ENCODE peak calls at places on chromosomes 1 and 21, in eight cellular contexts. One of them, this sample, is unnamed.

GRCh38 chr1:55060133-55060999 is 21.0 kb downstream of the PCSK9 start:
- DNase-seq in T47D: no peak
- DNase-seq in NCI-H1092 treated with DMSO at 0.1 percent for 48 hours: no peak
- DNase-seq in G401: no peak
- DNase-seq in left cardiac atrium: no peak
- DNase-seq in glutamatergic neuron: no peak
- DNase-seq in astrocyte of the spinal cord: peak
- DNase-seq in T-helper 22 cell: no peak
- DNase-seq in this sample: no peak

GRCh38 chr1:233107130-233107529 is 156.7 kb downstream of the NTPCR start:
- DNase-seq in T47D: peak
- DNase-seq in NCI-H1092 treated with DMSO at 0.1 percent for 48 hours: no peak
- DNase-seq in G401: no peak
- DNase-seq in left cardiac atrium: no peak
- DNase-seq in glutamatergic neuron: no peak
- DNase-seq in astrocyte of the spinal cord: no peak
- DNase-seq in T-helper 22 cell: no peak
- DNase-seq in this sample: no peak

GRCh38 chr1:247409869-247410544 is 6.0 kb upstream of the NLRP3 start:
- DNase-seq in T47D: no peak
- DNase-seq in NCI-H1092 treated with DMSO at 0.1 percent for 48 hours: no peak
- DNase-seq in G401: no peak
- DNase-seq in left cardiac atrium: no peak
- DNase-seq in glutamatergic neuron: no peak
- DNase-seq in astrocyte of the spinal cord: no peak
- DNase-seq in T-helper 22 cell: no peak
- DNase-seq in this sample: no peak

GRCh38 chr1:203099760-203100159 is 13.9 kb upstream of the MYOG start:
- DNase-seq in T47D: peak
- DNase-seq in NCI-H1092 treated with DMSO at 0.1 percent for 48 hours: no peak
- DNase-seq in G401: peak
- DNase-seq in left cardiac atrium: no peak
- DNase-seq in glutamatergic neuron: no peak
- DNase-seq in astrocyte of the spinal cord: no peak
- DNase-seq in T-helper 22 cell: no peak
- DNase-seq in this sample: no peak

GRCh38 chr1:184283999-184284398 is 102.8 kb upstream of the C1orf21 start:
- DNase-seq in T47D: no peak
- DNase-seq in NCI-H1092 treated with DMSO at 0.1 percent for 48 hours: no peak
- DNase-seq in G401: peak
- DNase-seq in left cardiac atrium: peak
- DNase-seq in glutamatergic neuron: peak
- DNase-seq in astrocyte of the spinal cord: peak
- DNase-seq in T-helper 22 cell: no peak
- DNase-seq in this sample: no peak

GRCh38 chr21:36388835-36389234 is 3.6 kb downstream of the CHAF1B start:
- DNase-seq in T47D: peak
- DNase-seq in NCI-H1092 treated with DMSO at 0.1 percent for 48 hours: no peak
- DNase-seq in G401: no peak
- DNase-seq in left cardiac atrium: no peak
- DNase-seq in glutamatergic neuron: peak
- DNase-seq in astrocyte of the spinal cord: peak
- DNase-seq in T-helper 22 cell: no peak
- DNase-seq in this sample: no peak

GRCh38 chr1:196407358-196408041 is 200.7 kb downstream of the KCNT2 start:
- DNase-seq in T47D: peak
- DNase-seq in NCI-H1092 treated with DMSO at 0.1 percent for 48 hours: no peak
- DNase-seq in G401: peak
- DNase-seq in left cardiac atrium: no peak
- DNase-seq in glutamatergic neuron: no peak
- DNase-seq in astrocyte of the spinal cord: peak
- DNase-seq in T-helper 22 cell: no peak
- DNase-seq in this sample: no peak

GRCh38 chr1:81650741-81651140 is 150.0 kb upstream of the ADGRL2 start:
- DNase-seq in T47D: no peak
- DNase-seq in NCI-H1092 treated with DMSO at 0.1 percent for 48 hours: peak
- DNase-seq in G401: peak
- DNase-seq in left cardiac atrium: no peak
- DNase-seq in glutamatergic neuron: no peak
- DNase-seq in astrocyte of the spinal cord: no peak
- DNase-seq in T-helper 22 cell: no peak
- DNase-seq in this sample: no peak

GRCh38 chr21:34333150-34333739 is 30.6 kb upstream of the KCNE2 start:
- DNase-seq in T47D: peak
- DNase-seq in NCI-H1092 treated with DMSO at 0.1 percent for 48 hours: no peak
- DNase-seq in G401: no peak
- DNase-seq in left cardiac atrium: no peak
- DNase-seq in glutamatergic neuron: no peak
- DNase-seq in astrocyte of the spinal cord: peak
- DNase-seq in T-helper 22 cell: no peak
- DNase-seq in this sample: no peak

GRCh38 chr1:118304722-118305344 is 119.8 kb upstream of the SPAG17 start:
- DNase-seq in T47D: peak
- DNase-seq in NCI-H1092 treated with DMSO at 0.1 percent for 48 hours: peak
- DNase-seq in G401: no peak
- DNase-seq in left cardiac atrium: no peak
- DNase-seq in glutamatergic neuron: no peak
- DNase-seq in astrocyte of the spinal cord: peak
- DNase-seq in T-helper 22 cell: no peak
- DNase-seq in this sample: no peak

GRCh38 chr1:222053790-222054294 is 312.0 kb upstream of the DUSP10 start:
- DNase-seq in T47D: peak
- DNase-seq in NCI-H1092 treated with DMSO at 0.1 percent for 48 hours: no peak
- DNase-seq in G401: no peak
- DNase-seq in left cardiac atrium: no peak
- DNase-seq in glutamatergic neuron: no peak
- DNase-seq in astrocyte of the spinal cord: no peak
- DNase-seq in T-helper 22 cell: no peak
- DNase-seq in this sample: peak

GRCh38 chr1:235078927-235079381 is 49.7 kb downstream of the TOMM20 start:
- DNase-seq in T47D: no peak
- DNase-seq in NCI-H1092 treated with DMSO at 0.1 percent for 48 hours: no peak
- DNase-seq in G401: no peak
- DNase-seq in left cardiac atrium: no peak
- DNase-seq in glutamatergic neuron: no peak
- DNase-seq in astrocyte of the spinal cord: peak
- DNase-seq in T-helper 22 cell: no peak
- DNase-seq in this sample: no peak

GRCh38 chr21:35796834-35797233 is 263.5 kb downstream of the SETD4 start:
- DNase-seq in T47D: no peak
- DNase-seq in NCI-H1092 treated with DMSO at 0.1 percent for 48 hours: peak
- DNase-seq in G401: no peak
- DNase-seq in left cardiac atrium: no peak
- DNase-seq in glutamatergic neuron: no peak
- DNase-seq in astrocyte of the spinal cord: no peak
- DNase-seq in T-helper 22 cell: no peak
- DNase-seq in this sample: no peak

GRCh38 chr1:215192306-215192705 is 109.8 kb downstream of the KCNK2 start:
- DNase-seq in T47D: no peak
- DNase-seq in NCI-H1092 treated with DMSO at 0.1 percent for 48 hours: no peak
- DNase-seq in G401: no peak
- DNase-seq in left cardiac atrium: no peak
- DNase-seq in glutamatergic neuron: no peak
- DNase-seq in astrocyte of the spinal cord: peak
- DNase-seq in T-helper 22 cell: no peak
- DNase-seq in this sample: no peak

GRCh38 chr1:228374711-228375577 is 31.7 kb downstream of the TRIM11 start:
- DNase-seq in T47D: no peak
- DNase-seq in NCI-H1092 treated with DMSO at 0.1 percent for 48 hours: no peak
- DNase-seq in G401: peak
- DNase-seq in left cardiac atrium: peak
- DNase-seq in glutamatergic neuron: peak
- DNase-seq in astrocyte of the spinal cord: peak
- DNase-seq in T-helper 22 cell: no peak
- DNase-seq in this sample: no peak

GRCh38 chr1:113035086-113035485 is 37.9 kb upstream of the LRIG2 start:
- DNase-seq in T47D: no peak
- DNase-seq in NCI-H1092 treated with DMSO at 0.1 percent for 48 hours: no peak
- DNase-seq in G401: no peak
- DNase-seq in left cardiac atrium: no peak
- DNase-seq in glutamatergic neuron: no peak
- DNase-seq in astrocyte of the spinal cord: no peak
- DNase-seq in T-helper 22 cell: no peak
- DNase-seq in this sample: no peak

GRCh38 chr1:211549092-211549749 is 29.7 kb downstream of the SLC30A1 start:
- DNase-seq in T47D: no peak
- DNase-seq in NCI-H1092 treated with DMSO at 0.1 percent for 48 hours: no peak
- DNase-seq in G401: no peak
- DNase-seq in left cardiac atrium: no peak
- DNase-seq in glutamatergic neuron: no peak
- DNase-seq in astrocyte of the spinal cord: no peak
- DNase-seq in T-helper 22 cell: no peak
- DNase-seq in this sample: no peak

GRCh38 chr21:37994211-37994610 is 78.0 kb upstream of the KCNJ6 start:
- DNase-seq in T47D: peak
- DNase-seq in NCI-H1092 treated with DMSO at 0.1 percent for 48 hours: no peak
- DNase-seq in G401: no peak
- DNase-seq in left cardiac atrium: no peak
- DNase-seq in glutamatergic neuron: no peak
- DNase-seq in astrocyte of the spinal cord: no peak
- DNase-seq in T-helper 22 cell: no peak
- DNase-seq in this sample: no peak

GRCh38 chr1:112417985-112418607 is 22.1 kb downstream of the CTTNBP2NL start:
- DNase-seq in T47D: no peak
- DNase-seq in NCI-H1092 treated with DMSO at 0.1 percent for 48 hours: no peak
- DNase-seq in G401: no peak
- DNase-seq in left cardiac atrium: no peak
- DNase-seq in glutamatergic neuron: no peak
- DNase-seq in astrocyte of the spinal cord: no peak
- DNase-seq in T-helper 22 cell: no peak
- DNase-seq in this sample: no peak

GRCh38 chr1:205477759-205478247 is 22.0 kb upstream of the BLACAT1 start:
- DNase-seq in T47D: peak
- DNase-seq in NCI-H1092 treated with DMSO at 0.1 percent for 48 hours: peak
- DNase-seq in G401: peak
- DNase-seq in left cardiac atrium: peak
- DNase-seq in glutamatergic neuron: no peak
- DNase-seq in astrocyte of the spinal cord: peak
- DNase-seq in T-helper 22 cell: no peak
- DNase-seq in this sample: no peak

GRCh38 chr1:38293530-38293929 is 246.9 kb upstream of the POU3F1 start:
- DNase-seq in T47D: no peak
- DNase-seq in NCI-H1092 treated with DMSO at 0.1 percent for 48 hours: no peak
- DNase-seq in G401: no peak
- DNase-seq in left cardiac atrium: no peak
- DNase-seq in glutamatergic neuron: no peak
- DNase-seq in astrocyte of the spinal cord: no peak
- DNase-seq in T-helper 22 cell: no peak
- DNase-seq in this sample: no peak

GRCh38 chr1:119713538-119714456 is 2.1 kb downstream of the PHGDH start:
- DNase-seq in T47D: no peak
- DNase-seq in NCI-H1092 treated with DMSO at 0.1 percent for 48 hours: peak
- DNase-seq in G401: peak
- DNase-seq in left cardiac atrium: no peak
- DNase-seq in glutamatergic neuron: no peak
- DNase-seq in astrocyte of the spinal cord: peak
- DNase-seq in T-helper 22 cell: no peak
- DNase-seq in this sample: no peak

GRCh38 chr1:6269997-6270401 is 9.1 kb upstream of the GPR153 start:
- DNase-seq in T47D: no peak
- DNase-seq in NCI-H1092 treated with DMSO at 0.1 percent for 48 hours: peak
- DNase-seq in G401: no peak
- DNase-seq in left cardiac atrium: no peak
- DNase-seq in glutamatergic neuron: peak
- DNase-seq in astrocyte of the spinal cord: no peak
- DNase-seq in T-helper 22 cell: no peak
- DNase-seq in this sample: no peak

GRCh38 chr1:23600283-23600682 is 41.0 kb upstream of the ID3 start:
- DNase-seq in T47D: no peak
- DNase-seq in NCI-H1092 treated with DMSO at 0.1 percent for 48 hours: no peak
- DNase-seq in G401: no peak
- DNase-seq in left cardiac atrium: no peak
- DNase-seq in glutamatergic neuron: no peak
- DNase-seq in astrocyte of the spinal cord: no peak
- DNase-seq in T-helper 22 cell: no peak
- DNase-seq in this sample: peak

GRCh38 chr21:18041012-18041411 is 203.6 kb upstream of the CHODL start:
- DNase-seq in T47D: peak
- DNase-seq in NCI-H1092 treated with DMSO at 0.1 percent for 48 hours: peak
- DNase-seq in G401: peak
- DNase-seq in left cardiac atrium: no peak
- DNase-seq in glutamatergic neuron: no peak
- DNase-seq in astrocyte of the spinal cord: peak
- DNase-seq in T-helper 22 cell: no peak
- DNase-seq in this sample: peak

GRCh38 chr1:114695430-114696093 is at the start of gene AMPD1:
- DNase-seq in T47D: no peak
- DNase-seq in NCI-H1092 treated with DMSO at 0.1 percent for 48 hours: no peak
- DNase-seq in G401: no peak
- DNase-seq in left cardiac atrium: no peak
- DNase-seq in glutamatergic neuron: no peak
- DNase-seq in astrocyte of the spinal cord: no peak
- DNase-seq in T-helper 22 cell: no peak
- DNase-seq in this sample: no peak

GRCh38 chr21:17607684-17608083 is 5.0 kb downstream of the BTG3 start:
- DNase-seq in T47D: peak
- DNase-seq in NCI-H1092 treated with DMSO at 0.1 percent for 48 hours: no peak
- DNase-seq in G401: no peak
- DNase-seq in left cardiac atrium: no peak
- DNase-seq in glutamatergic neuron: no peak
- DNase-seq in astrocyte of the spinal cord: no peak
- DNase-seq in T-helper 22 cell: no peak
- DNase-seq in this sample: no peak

GRCh38 chr1:173056355-173056754 is 5.6 kb upstream of the TNFSF18 start:
- DNase-seq in T47D: peak
- DNase-seq in NCI-H1092 treated with DMSO at 0.1 percent for 48 hours: no peak
- DNase-seq in G401: no peak
- DNase-seq in left cardiac atrium: no peak
- DNase-seq in glutamatergic neuron: no peak
- DNase-seq in astrocyte of the spinal cord: no peak
- DNase-seq in T-helper 22 cell: no peak
- DNase-seq in this sample: no peak

GRCh38 chr1:178310685-178311105 is 186.1 kb downstream of the CLEC20A start:
- DNase-seq in T47D: peak
- DNase-seq in NCI-H1092 treated with DMSO at 0.1 percent for 48 hours: peak
- DNase-seq in G401: peak
- DNase-seq in left cardiac atrium: no peak
- DNase-seq in glutamatergic neuron: no peak
- DNase-seq in astrocyte of the spinal cord: peak
- DNase-seq in T-helper 22 cell: no peak
- DNase-seq in this sample: peak

GRCh38 chr1:199515261-199515660 is 512.2 kb upstream of the NR5A2 start:
- DNase-seq in T47D: no peak
- DNase-seq in NCI-H1092 treated with DMSO at 0.1 percent for 48 hours: no peak
- DNase-seq in G401: no peak
- DNase-seq in left cardiac atrium: no peak
- DNase-seq in glutamatergic neuron: no peak
- DNase-seq in astrocyte of the spinal cord: no peak
- DNase-seq in T-helper 22 cell: no peak
- DNase-seq in this sample: no peak

GRCh38 chr1:248098529-248098928 is 3.5 kb downstream of the OR2L13 start:
- DNase-seq in T47D: no peak
- DNase-seq in NCI-H1092 treated with DMSO at 0.1 percent for 48 hours: no peak
- DNase-seq in G401: no peak
- DNase-seq in left cardiac atrium: no peak
- DNase-seq in glutamatergic neuron: no peak
- DNase-seq in astrocyte of the spinal cord: no peak
- DNase-seq in T-helper 22 cell: no peak
- DNase-seq in this sample: no peak

GRCh38 chr1:64497484-64497883 is 27.6 kb downstream of the CACHD1 start:
- DNase-seq in T47D: no peak
- DNase-seq in NCI-H1092 treated with DMSO at 0.1 percent for 48 hours: no peak
- DNase-seq in G401: no peak
- DNase-seq in left cardiac atrium: no peak
- DNase-seq in glutamatergic neuron: no peak
- DNase-seq in astrocyte of the spinal cord: no peak
- DNase-seq in T-helper 22 cell: no peak
- DNase-seq in this sample: no peak

GRCh38 chr1:24557220-24557619 is 1.3 kb downstream of the NCMAP start:
- DNase-seq in T47D: no peak
- DNase-seq in NCI-H1092 treated with DMSO at 0.1 percent for 48 hours: no peak
- DNase-seq in G401: no peak
- DNase-seq in left cardiac atrium: no peak
- DNase-seq in glutamatergic neuron: no peak
- DNase-seq in astrocyte of the spinal cord: no peak
- DNase-seq in T-helper 22 cell: no peak
- DNase-seq in this sample: no peak

GRCh38 chr21:29443398-29444010 is 144.8 kb downstream of the BACH1 start:
- DNase-seq in T47D: no peak
- DNase-seq in NCI-H1092 treated with DMSO at 0.1 percent for 48 hours: no peak
- DNase-seq in G401: no peak
- DNase-seq in left cardiac atrium: no peak
- DNase-seq in glutamatergic neuron: no peak
- DNase-seq in astrocyte of the spinal cord: no peak
- DNase-seq in T-helper 22 cell: no peak
- DNase-seq in this sample: no peak